ENCODE peak calls at places on chromosomes 1 and 21, in six cellular contexts. One of them, this sample, is unnamed.

GRCh38 chr1:192974701-192975100 is 84.5 kb downstream of the UCHL5 start:
- DNase-seq in T-helper 2 cell: no peak
- DNase-seq in NT2/D1: no peak
- DNase-seq in H7: no peak
- DNase-seq in heart right ventricle: no peak
- DNase-seq in lower lobe of right lung: no peak
- DNase-seq in this sample: peak; percentile 51

GRCh38 chr1:180652791-180653190 is 21.0 kb downstream of the XPR1 start:
- DNase-seq in T-helper 2 cell: no peak
- DNase-seq in NT2/D1: no peak
- DNase-seq in H7: no peak
- DNase-seq in heart right ventricle: no peak
- DNase-seq in lower lobe of right lung: no peak
- DNase-seq in this sample: no peak

GRCh38 chr1:47941609-47942237 is 55.5 kb downstream of the TRABD2B start:
- DNase-seq in T-helper 2 cell: no peak
- DNase-seq in NT2/D1: no peak
- DNase-seq in H7: no peak
- DNase-seq in heart right ventricle: no peak
- DNase-seq in lower lobe of right lung: no peak
- DNase-seq in this sample: peak; percentile 56

GRCh38 chr1:193033610-193034009 is 25.6 kb downstream of the UCHL5 start:
- DNase-seq in T-helper 2 cell: no peak
- DNase-seq in NT2/D1: no peak
- DNase-seq in H7: no peak
- DNase-seq in heart right ventricle: no peak
- DNase-seq in lower lobe of right lung: no peak
- DNase-seq in this sample: no peak

GRCh38 chr1:231731262-231731661 is 104.7 kb downstream of the DISC1 start:
- DNase-seq in T-helper 2 cell: no peak
- DNase-seq in NT2/D1: no peak
- DNase-seq in H7: no peak
- DNase-seq in heart right ventricle: no peak
- DNase-seq in lower lobe of right lung: no peak
- DNase-seq in this sample: no peak

GRCh38 chr1:100597069-100597741 is 59.3 kb downstream of the GPR88 start:
- DNase-seq in T-helper 2 cell: no peak
- DNase-seq in NT2/D1: no peak
- DNase-seq in H7: no peak
- DNase-seq in heart right ventricle: no peak
- DNase-seq in lower lobe of right lung: no peak
- DNase-seq in this sample: peak; percentile 27

GRCh38 chr21:41247561-41247968 is 69.0 kb upstream of the FAM3B start:
- DNase-seq in T-helper 2 cell: no peak
- DNase-seq in NT2/D1: no peak
- DNase-seq in H7: no peak
- DNase-seq in heart right ventricle: no peak
- DNase-seq in lower lobe of right lung: no peak
- DNase-seq in this sample: no peak

GRCh38 chr21:44405091-44405947 is 50.0 kb upstream of the LRRC3 start:
- DNase-seq in T-helper 2 cell: no peak
- DNase-seq in NT2/D1: no peak
- DNase-seq in H7: no peak
- DNase-seq in heart right ventricle: no peak
- DNase-seq in lower lobe of right lung: no peak
- DNase-seq in this sample: no peak

GRCh38 chr1:100127226-100127625 is 5.5 kb downstream of the SASS6 start:
- DNase-seq in T-helper 2 cell: no peak
- DNase-seq in NT2/D1: no peak
- DNase-seq in H7: no peak
- DNase-seq in heart right ventricle: no peak
- DNase-seq in lower lobe of right lung: no peak
- DNase-seq in this sample: no peak

GRCh38 chr1:227190321-227190720 is 128.0 kb downstream of the CDC42BPA start:
- DNase-seq in T-helper 2 cell: no peak
- DNase-seq in NT2/D1: no peak
- DNase-seq in H7: no peak
- DNase-seq in heart right ventricle: no peak
- DNase-seq in lower lobe of right lung: no peak
- DNase-seq in this sample: no peak

GRCh38 chr1:119674110-119674509 is 26.0 kb upstream of the ZNF697 start:
- DNase-seq in T-helper 2 cell: no peak
- DNase-seq in NT2/D1: peak; percentile 84
- DNase-seq in H7: no peak
- DNase-seq in heart right ventricle: no peak
- DNase-seq in lower lobe of right lung: no peak
- DNase-seq in this sample: peak; percentile 89

GRCh38 chr1:166691476-166691875 is 147.8 kb upstream of the POGK start:
- DNase-seq in T-helper 2 cell: no peak
- DNase-seq in NT2/D1: no peak
- DNase-seq in H7: no peak
- DNase-seq in heart right ventricle: no peak
- DNase-seq in lower lobe of right lung: no peak
- DNase-seq in this sample: no peak

GRCh38 chr1:55522982-55523381 is 307.8 kb upstream of the USP24 start:
- DNase-seq in T-helper 2 cell: no peak
- DNase-seq in NT2/D1: no peak
- DNase-seq in H7: no peak
- DNase-seq in heart right ventricle: no peak
- DNase-seq in lower lobe of right lung: no peak
- DNase-seq in this sample: no peak

GRCh38 chr1:178689769-178690168 is 35.3 kb upstream of the RALGPS2 start:
- DNase-seq in T-helper 2 cell: no peak
- DNase-seq in NT2/D1: no peak
- DNase-seq in H7: no peak
- DNase-seq in heart right ventricle: no peak
- DNase-seq in lower lobe of right lung: no peak
- DNase-seq in this sample: no peak

GRCh38 chr1:1614204-1614953 is 921 bp upstream of the MIB2 start:
- DNase-seq in T-helper 2 cell: no peak
- DNase-seq in NT2/D1: no peak
- DNase-seq in H7: no peak
- DNase-seq in heart right ventricle: peak; percentile 15
- DNase-seq in lower lobe of right lung: peak; percentile 80
- DNase-seq in this sample: no peak

GRCh38 chr21:42846221-42846620 is 33.1 kb downstream of the WDR4 start:
- DNase-seq in T-helper 2 cell: no peak
- DNase-seq in NT2/D1: no peak
- DNase-seq in H7: peak; percentile 11
- DNase-seq in heart right ventricle: no peak
- DNase-seq in lower lobe of right lung: peak; percentile 19
- DNase-seq in this sample: no peak

GRCh38 chr1:10402729-10403274 is 3.9 kb downstream of the PGD start:
- DNase-seq in T-helper 2 cell: no peak
- DNase-seq in NT2/D1: no peak
- DNase-seq in H7: no peak
- DNase-seq in heart right ventricle: no peak
- DNase-seq in lower lobe of right lung: no peak
- DNase-seq in this sample: no peak

GRCh38 chr1:214928574-214928973 is 154.0 kb upstream of the KCNK2 start:
- DNase-seq in T-helper 2 cell: no peak
- DNase-seq in NT2/D1: no peak
- DNase-seq in H7: no peak
- DNase-seq in heart right ventricle: no peak
- DNase-seq in lower lobe of right lung: no peak
- DNase-seq in this sample: no peak

This sample was measured in foreskin keratinocyte.